ENCODE peak calls at places on chromosomes 4 and X, in four cellular contexts. D is H1, V is HepG2, L is GM12878. E is an unnamed sample.

GRCh38 chrX:66914082-66914481 is 275.2 kb upstream of the EDA2R start:
- DNase-seq in V (peak), D (no peak), L (no peak), E (no peak)

GRCh38 chr4:788636-789297 is 37.2 kb downstream of the CPLX1 start:
- DNase-seq in D (no peak), L (no peak), V (no peak), E (no peak)

GRCh38 chr4:162408309-162408708 is 244.5 kb upstream of the FSTL5 start:
- DNase-seq in L (no peak), V (no peak), D (no peak), E (no peak)

GRCh38 chrX:109475174-109475891 is 6.6 kb downstream of the GUCY2F start:
- DNase-seq in V (peak), D (no peak), L (no peak), E (peak)

GRCh38 chr4:3342182-3342854 is 49.5 kb downstream of the RGS12 start:
- DNase-seq in V (peak), D (no peak), L (no peak), E (no peak)

GRCh38 chrX:13212191-13212651 is 107.6 kb downstream of the ATXN3L start:
- DNase-seq in L (no peak), V (no peak), D (no peak), E (no peak)

GRCh38 chr4:160026720-160027119 is 923.8 kb downstream of the RAPGEF2 start:
- DNase-seq in D (no peak), V (no peak), L (no peak), E (no peak)

GRCh38 chrX:111088628-111089027 is 7.4 kb upstream of the PAK3 start:
- DNase-seq in L (no peak), V (no peak), D (no peak), E (no peak)

GRCh38 chrX:153649915-153650782 is 3.1 kb downstream of the DUSP9 start:
- DNase-seq in V (no peak), L (no peak), D (no peak), E (no peak)

GRCh38 chr4:78220283-78220682 is 163.2 kb downstream of the FRAS1 start:
- DNase-seq in V (peak), D (no peak), L (no peak), E (no peak)

GRCh38 chrX:139211568-139212182 is 318.9 kb upstream of the F9 start:
- DNase-seq in L (no peak), D (no peak), V (no peak), E (peak)

GRCh38 chr4:26899991-26900390 is 39.4 kb downstream of the STIM2 start:
- DNase-seq in V (no peak), L (no peak), D (no peak), E (no peak)

GRCh38 chr4:66906314-66906713 is 639.0 kb downstream of the CENPC start:
- DNase-seq in L (no peak), V (no peak), D (no peak), E (no peak)

GRCh38 chrX:106436695-106437094 is 175.1 kb upstream of the RADX start:
- DNase-seq in D (no peak), L (no peak), V (no peak), E (no peak)

GRCh38 chr4:157992038-157992706 is 180.7 kb downstream of the GASK1B start:
- DNase-seq in V (peak), D (no peak), L (no peak), E (peak)

GRCh38 chrX:107628662-107629532 is 587 bp downstream of the PRPS1 start:
- DNase-seq in L (no peak), D (no peak), V (peak), E (peak)

GRCh38 chr4:159480826-159481225 is 377.9 kb downstream of the RAPGEF2 start:
- DNase-seq in D (no peak), L (no peak), V (no peak), E (no peak)

GRCh38 chr4:10015140-10015753 is 6.0 kb downstream of the SLC2A9 start:
- DNase-seq in V (no peak), D (peak), L (no peak), E (no peak)

GRCh38 chrX:119529355-119530276 is 35.6 kb downstream of the STEEP1 start:
- DNase-seq in D (no peak), V (no peak), L (no peak), E (no peak)

GRCh38 chr4:144903953-144904711 is 193.9 kb downstream of the ANAPC10 start:
- DNase-seq in L (no peak), D (no peak), V (no peak), E (no peak)

GRCh38 chr4:139214039-139214534 is 37.1 kb upstream of the ELF2 start:
- DNase-seq in D (peak), V (peak), L (peak), E (peak)

GRCh38 chr4:86554641-86555040 is 39.5 kb upstream of the PTPN13 start:
- DNase-seq in V (no peak), L (no peak), D (no peak), E (no peak)

GRCh38 chrX:120457766-120458180 is 11.3 kb downstream of the LAMP2 start:
- DNase-seq in D (no peak), V (no peak), L (peak), E (peak)

GRCh38 chr4:38667005-38667771 is 3.2 kb downstream of the KLF3 start:
- DNase-seq in V (peak), D (peak), L (no peak), E (peak)

GRCh38 chr4:100511906-100512305 is 5.9 kb downstream of the EMCN start:
- DNase-seq in V (no peak), L (no peak), D (no peak), E (no peak)

GRCh38 chr4:39635023-39635422 is 3.6 kb downstream of the SMIM14 start:
- DNase-seq in L (no peak), D (no peak), V (no peak), E (no peak)

GRCh38 chr4:139301821-139302611 is at the start of gene NDUFC1:
- DNase-seq in L (peak), V (peak), D (no peak), E (peak)

GRCh38 chr4:68570122-68570507 is 6.0 kb downstream of the UGT2B17 start:
- DNase-seq in V (no peak), L (no peak), D (no peak), E (no peak)

GRCh38 chr4:138021116-138021820 is 220.9 kb downstream of the SLC7A11 start:
- DNase-seq in V (no peak), D (no peak), L (no peak), E (no peak)

GRCh38 chr4:2302387-2303119 is 40.6 kb upstream of the MXD4 start:
- DNase-seq in L (no peak), D (no peak), V (no peak), E (no peak)

GRCh38 chrX:153995504-153995903 is 22.9 kb downstream of the TMEM187 start:
- DNase-seq in L (no peak), V (no peak), D (no peak), E (no peak)

GRCh38 chrX:153598541-153599191 is at the start of gene CCNQ:
- DNase-seq in V (no peak), L (no peak), D (no peak), E (peak)

GRCh38 chr4:151694819-151695730 is 65.7 kb downstream of the GATB start:
- DNase-seq in V (no peak), D (no peak), L (no peak), E (no peak)

GRCh38 chr4:102734591-102735385 is 26.0 kb downstream of the MANBA start:
- DNase-seq in D (no peak), L (peak), V (peak), E (no peak)
- TF ChIP-seq ATF2 in D (no peak), L (no peak), V (no peak), E (no peak)

GRCh38 chr4:183430317-183430986 is 14.0 kb upstream of the CDKN2AIP start:
- DNase-seq in D (no peak), V (no peak), L (no peak), E (no peak)
- TF ChIP-seq BRCA1 in D (no peak), V (no peak), L (no peak), E (no peak)

GRCh38 chr4:185039508-185040273 is 21.4 kb downstream of the HELT start:
- DNase-seq in D (no peak), L (peak), V (peak), E (peak)
- TF ChIP-seq ATF2 in D (no peak), L (no peak), V (no peak), E (no peak)

GRCh38 chrX:55111578-55112254 is 22.9 kb downstream of the PAGE2 start:
- DNase-seq in L (no peak), D (no peak), V (peak), E (no peak)

GRCh38 chrX:55107262-55107661 is 18.4 kb downstream of the PAGE2 start:
- DNase-seq in D (no peak), L (no peak), V (peak), E (no peak)

GRCh38 chrX:55109304-55109703 is 20.5 kb downstream of the PAGE2 start:
- DNase-seq in L (no peak), V (no peak), D (no peak), E (no peak)

DNA sequence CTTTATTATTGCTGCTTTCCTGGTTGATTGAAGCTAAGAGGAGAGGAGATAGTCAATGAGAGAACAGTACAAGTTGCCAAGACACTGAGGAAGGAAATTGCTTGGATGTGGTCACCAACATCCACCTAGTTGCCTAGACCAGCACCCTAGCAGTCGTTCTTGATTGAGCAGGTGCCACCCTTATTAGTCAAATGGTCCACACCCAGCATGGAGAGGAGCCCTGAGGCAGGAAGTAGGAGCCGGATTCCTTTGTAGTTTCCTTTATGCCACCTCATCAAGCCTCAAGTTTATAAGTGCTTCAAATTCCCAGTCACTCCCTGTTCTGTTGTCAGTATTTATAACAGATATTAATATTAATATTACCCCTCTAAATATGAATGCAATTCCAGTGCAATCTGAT is 19.1 kb downstream of the PAGE2 start:
- DNase-seq in D (no peak), L (no peak), V (no peak), E (no peak)
- TF ChIP-seq BRCA1 in D (no peak), L (no peak), V (no peak), E (no peak)

GRCh38 chrX:123990169-123990568 is 28.7 kb downstream of the STAG2 start:
- DNase-seq in V (no peak), D (no peak), L (no peak), E (no peak)

GRCh38 chrX:123993904-123994635 is 32.6 kb downstream of the STAG2 start:
- DNase-seq in V (no peak), D (no peak), L (no peak), E (peak)

GRCh38 chrX:123994730-123995129 is 33.2 kb downstream of the STAG2 start:
- DNase-seq in V (no peak), L (no peak), D (no peak), E (no peak)

GRCh38 chrX:123990602-123991001 is 29.1 kb downstream of the STAG2 start:
- DNase-seq in D (no peak), L (no peak), V (no peak), E (no peak)

GRCh38 chrX:123993326-123993725 is 31.8 kb downstream of the STAG2 start:
- DNase-seq in V (no peak), D (no peak), L (no peak), E (no peak)
- TF ChIP-seq ATF2 in V (no peak), D (no peak), L (no peak), E (no peak)

DNA sequence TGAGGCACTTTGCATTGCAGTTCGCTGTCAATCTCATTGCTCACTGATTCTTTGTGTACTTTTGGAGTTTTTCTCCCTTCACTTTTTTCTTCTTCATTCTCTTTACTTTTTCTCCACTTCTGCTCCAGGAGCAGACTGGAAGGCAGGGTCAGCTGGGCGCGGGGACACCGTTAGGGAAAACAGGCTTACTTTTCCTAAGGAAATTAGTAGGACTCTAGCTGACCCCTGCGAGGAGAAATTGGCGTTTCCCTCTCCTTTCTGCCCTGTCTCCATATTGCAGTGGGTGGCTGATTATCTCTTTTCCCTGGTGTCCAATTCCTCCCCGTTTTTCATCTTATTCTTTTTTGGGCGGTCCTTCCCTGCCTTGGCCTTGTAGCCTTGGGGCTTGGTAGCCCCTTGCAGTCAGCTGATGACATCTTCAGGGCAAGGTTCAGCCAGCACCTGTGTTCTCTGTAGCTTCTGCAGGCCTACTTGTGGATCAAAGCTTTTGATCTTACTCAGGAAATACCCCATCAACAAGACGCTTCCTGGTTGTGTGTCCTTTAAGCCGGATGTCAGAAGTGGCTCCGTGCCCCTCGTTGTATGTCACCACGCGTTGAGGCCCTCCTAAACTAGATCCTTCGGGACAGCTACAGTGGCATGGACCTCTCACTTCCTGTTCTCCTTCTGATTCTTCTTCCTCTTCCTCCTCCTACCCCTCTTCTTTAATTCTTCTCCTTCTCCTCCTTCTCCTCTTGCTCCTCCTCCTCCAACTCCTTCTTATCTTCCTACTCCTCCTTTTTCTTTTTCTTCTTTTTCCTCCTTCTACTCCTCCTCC is 36.1 kb downstream of the NBDY start:
- DNase-seq in V (no peak), D (no peak), L (no peak), E (no peak)
- TF ChIP-seq BRCA1 in V (no peak), D (no peak), L (no peak), E (no peak)

GRCh38 chr4:47315346-47315745 is 148.2 kb downstream of the COMMD8 start:
- DNase-seq in V (no peak), L (no peak), D (no peak), E (no peak)

GRCh38 chr4:47313396-47313795 is 150.1 kb downstream of the COMMD8 start:
- DNase-seq in V (no peak), L (no peak), D (no peak), E (no peak)

GRCh38 chr4:47312170-47312569 is 151.3 kb downstream of the COMMD8 start:
- DNase-seq in D (no peak), V (no peak), L (no peak), E (no peak)
- TF ChIP-seq ATF2 in D (no peak), V (no peak), L (no peak), E (no peak)

GRCh38 chr4:155665054-155665453 is 1.6 kb upstream of the GUCY1A1 start:
- DNase-seq in L (no peak), D (no peak), V (no peak), E (no peak)
- TF ChIP-seq BRCA1 in L (no peak), D (no peak), V (no peak), E (no peak)

E was measured in K562.